ENCODE peak calls at places on chromosomes 12 and 14, in ten cellular contexts. W is GM12865, M is breast epithelium, Q is transverse colon, P is fibroblast of pulmonary artery, R is PC-9, T is foreskin fibroblast, L is astrocyte of the cerebellum, Z is epithelial cell of esophagus, K is neural crest cell. F is an unnamed sample.

GRCh38 chr12:2414810-2415567 is 362.2 kb downstream of the CACNA1C start:
- DNase-seq in W (no peak), M (no peak), Q (no peak), P (no peak), R (no peak), T (no peak), L (no peak), Z (no peak), K (no peak), F (no peak)

GRCh38 chr12:122166422-122167327 is 7.3 kb downstream of the IL31 start:
- DNase-seq in W (peak; percentile 72), M (no peak), Q (no peak), P (no peak), R (no peak), T (no peak), L (no peak), Z (no peak), K (no peak), F (no peak)

GRCh38 chr14:45426685-45427282 is 173.8 kb upstream of the MIS18BP1 start:
- DNase-seq in W (peak; percentile 39), M (no peak), Q (no peak), P (peak; percentile 57), R (no peak), T (peak; percentile 5), L (peak; percentile 19), Z (peak; percentile 59), K (no peak), F (no peak)

GRCh38 chr12:63897931-63898330 is 53.4 kb downstream of the SRGAP1 start:
- DNase-seq in W (peak; percentile 9), M (no peak), Q (no peak), P (peak; percentile 88), R (no peak), T (no peak), L (no peak), Z (no peak), K (no peak), F (no peak)

GRCh38 chr14:51028851-51029754 is 65.8 kb downstream of the TRIM9 start:
- DNase-seq in W (no peak), M (no peak), Q (no peak), P (no peak), R (no peak), T (no peak), L (no peak), Z (peak; percentile 19), K (no peak), F (no peak)

GRCh38 chr14:31543969-31544799 is 17.0 kb upstream of the NUBPL start:
- DNase-seq in W (peak; percentile 37), M (no peak), Q (no peak), P (peak; percentile 32), R (no peak), T (no peak), L (no peak), Z (no peak), K (no peak), F (no peak)

GRCh38 chr14:34243001-34243400 is 219.0 kb downstream of the SPTSSA start:
- DNase-seq in W (no peak), M (no peak), Q (no peak), P (no peak), R (no peak), T (no peak), L (no peak), Z (no peak), K (no peak), F (no peak)

GRCh38 chr12:42631507-42631906 is 42.0 kb upstream of the PRICKLE1 start:
- DNase-seq in W (no peak), M (no peak), Q (no peak), P (no peak), R (no peak), T (no peak), L (no peak), Z (no peak), K (no peak), F (no peak)

DNA sequence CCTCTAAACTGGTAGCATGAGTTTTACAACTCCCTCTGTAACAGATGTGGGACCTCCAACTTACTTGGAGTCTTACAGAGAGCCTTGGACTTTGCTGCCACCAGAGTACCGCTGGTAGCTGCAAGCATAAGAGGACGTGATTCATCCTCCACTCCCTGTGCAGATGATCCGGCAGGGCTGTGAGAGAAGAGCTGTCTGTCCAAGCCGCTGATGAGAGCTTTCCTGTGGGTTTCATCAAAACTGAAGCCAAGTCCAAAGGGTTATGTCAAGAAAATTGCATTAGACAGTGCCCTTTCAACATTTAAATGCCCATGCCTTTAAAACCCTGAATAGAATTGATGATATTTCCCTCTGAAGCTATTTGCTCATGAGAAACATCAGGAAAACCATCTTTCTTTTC is 85.8 kb downstream of the LLPH start:
- DNase-seq in W (no peak), M (no peak), Q (no peak), P (peak; percentile 57), R (no peak), T (peak; percentile 73), L (no peak), Z (peak; percentile 75), K (no peak), F (no peak)
- TF ChIP-seq CTCF in W (no peak), M (no peak), Q (no peak), P (peak; percentile 1), R (no peak), T (no peak), L (no peak), Z (no peak), K (no peak), F (no peak)

GRCh38 chr14:100031506-100032281 is 33.5 kb upstream of the EVL start:
- DNase-seq in W (no peak), M (no peak), Q (peak; percentile 24), P (peak; percentile 98), R (peak; percentile 38), T (peak; percentile 97), L (peak; percentile 96), Z (peak; percentile 98), K (no peak), F (no peak)
- TF ChIP-seq CTCF in W (no peak), M (no peak), Q (no peak), P (peak; percentile 5), R (no peak), T (no peak), L (no peak), Z (no peak), K (no peak), F (peak; percentile 55)

GRCh38 chr12:118064608-118065007 is 3.6 kb upstream of the WSB2 start:
- DNase-seq in W (peak; percentile 50), M (no peak), Q (no peak), P (no peak), R (no peak), T (no peak), L (no peak), Z (no peak), K (no peak), F (no peak)
- TF ChIP-seq CTCF in W (peak; percentile 41), M (no peak), Q (no peak), P (peak; percentile 22), R (no peak), T (peak; percentile 6), L (peak; percentile 45), Z (no peak), K (peak; percentile 46), F (peak; percentile 29)

GRCh38 chr12:5798242-5799015 is 146.6 kb downstream of the ANO2 start:
- DNase-seq in W (no peak), M (no peak), Q (no peak), P (no peak), R (no peak), T (no peak), L (no peak), Z (no peak), K (no peak), F (no peak)

GRCh38 chr12:5794156-5794555 is 150.9 kb downstream of the ANO2 start:
- DNase-seq in W (no peak), M (no peak), Q (no peak), P (no peak), R (no peak), T (no peak), L (no peak), Z (no peak), K (no peak), F (no peak)

GRCh38 chr12:5797661-5798060 is 147.4 kb downstream of the ANO2 start:
- DNase-seq in W (no peak), M (no peak), Q (no peak), P (no peak), R (no peak), T (no peak), L (no peak), Z (no peak), K (no peak), F (no peak)

GRCh38 chr12:5792350-5792749 is 152.7 kb downstream of the ANO2 start:
- DNase-seq in W (no peak), M (no peak), Q (no peak), P (no peak), R (no peak), T (no peak), L (no peak), Z (no peak), K (no peak), F (no peak)

DNA sequence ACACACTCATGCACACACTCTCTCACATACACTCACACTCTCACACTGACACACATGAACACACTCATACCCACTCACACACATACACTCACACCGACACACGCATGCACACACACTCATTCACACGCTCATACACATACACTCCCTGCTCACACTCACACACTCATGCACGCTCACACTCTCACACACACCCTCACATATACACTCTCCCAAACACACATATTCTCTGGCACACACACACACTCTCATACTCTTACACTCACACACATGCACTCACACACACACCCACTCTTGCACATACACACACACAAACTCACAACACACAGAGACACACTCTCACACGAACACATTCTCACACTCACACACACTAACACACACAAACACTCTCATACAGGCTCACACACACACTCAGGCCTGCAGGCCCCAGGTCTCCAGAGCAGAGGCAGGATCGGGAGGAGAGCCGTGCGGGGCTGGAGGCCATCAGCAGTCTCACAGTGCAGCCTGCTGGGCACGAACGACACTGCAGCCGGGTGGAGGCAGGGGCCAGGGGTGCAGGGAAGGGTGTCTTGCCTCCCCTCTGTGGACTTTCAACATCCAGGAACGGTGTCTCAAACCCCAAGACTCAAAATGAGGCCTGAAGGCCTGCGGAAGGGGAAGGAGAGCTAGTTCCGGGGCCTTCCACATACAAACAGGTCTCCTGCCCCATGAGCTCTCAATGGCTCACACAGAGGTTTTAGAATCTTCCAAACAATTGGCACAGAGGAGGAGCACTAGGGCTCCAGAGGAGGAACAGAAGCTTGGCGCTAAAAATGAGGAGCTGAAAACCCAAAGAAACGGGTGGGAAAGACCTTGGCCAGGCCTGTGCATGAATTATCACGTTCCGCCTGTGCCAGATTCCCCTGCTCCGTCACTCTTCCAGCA is 148.6 kb downstream of the ANO2 start:
- DNase-seq in W (peak; percentile 22), M (no peak), Q (peak; percentile 53), P (peak; percentile 3), R (peak; percentile 21), T (no peak), L (no peak), Z (no peak), K (peak; percentile 57), F (no peak)
- TF ChIP-seq CTCF in W (peak; percentile 48), M (no peak), Q (peak; percentile 91), P (peak; percentile 14), R (peak; percentile 64), T (peak; percentile 49), L (peak; percentile 48), Z (no peak), K (peak; percentile 89), F (peak; percentile 81)

DNA sequence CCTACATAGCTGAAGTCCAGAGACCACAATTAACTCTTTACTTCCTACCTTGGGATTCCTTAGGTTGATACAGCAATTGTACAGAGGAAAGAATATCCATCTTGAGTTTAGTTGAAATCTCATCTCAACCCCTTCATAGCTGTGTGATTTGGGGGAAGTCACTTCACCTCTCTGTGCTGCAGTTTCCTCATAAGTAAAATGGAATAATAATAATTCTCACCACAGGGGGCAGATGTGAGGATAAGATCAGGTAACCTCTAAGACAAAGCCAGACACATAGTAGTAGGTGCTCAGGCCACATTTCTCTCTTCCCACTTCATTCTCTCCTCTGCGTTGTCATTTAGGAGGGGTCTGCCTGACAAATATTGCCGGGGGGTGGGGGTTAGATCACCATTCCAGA is 6.7 kb downstream of the FOXN4 start:
- DNase-seq in W (peak; percentile 22), M (no peak), Q (no peak), P (no peak), R (no peak), T (no peak), L (no peak), Z (no peak), K (no peak), F (no peak)
- TF ChIP-seq CTCF in W (peak; percentile 16), M (no peak), Q (no peak), P (no peak), R (peak; percentile 56), T (no peak), L (no peak), Z (peak; percentile 34), K (peak; percentile 45), F (peak; percentile 38)

F was measured in chondrocyte.